ENCODE peak calls at places on chromosomes 13 and 19, in five cellular contexts. K is NCI-H1105 treated with DMSO at 0.1 percent for 48 hours; T is frontal cortex; C is stimulated activated CD4-positive, alpha-beta T cell treated with anti-CD3 and anti-CD28 coated beads, Interleukin-15, amount 100 ng/mL, for 48 hours; P is omental fat pad. S is an unnamed sample.

GRCh38 chr13:21074601-21075302 is 13.4 kb upstream of the LATS2 start:
- DNase-seq in K (no peak), T (no peak), C (no peak), P (no peak), S (no peak)

GRCh38 chr19:23943411-23943810 is 28.7 kb downstream of the ZNF726 start:
- DNase-seq in K (no peak), T (no peak), C (no peak), P (no peak), S (no peak)

GRCh38 chr19:6204212-6204611 is 68.7 kb downstream of the ACSBG2 start:
- DNase-seq in K (no peak), T (no peak), C (no peak), P (no peak), S (no peak)

GRCh38 chr13:51807041-51807440 is 3.1 kb upstream of the DHRS12 start:
- DNase-seq in K (no peak), T (no peak), C (no peak), P (no peak), S (no peak)

GRCh38 chr13:77079902-77080413 is 53.0 kb upstream of the FBXL3 start:
- DNase-seq in K (no peak), T (no peak), C (no peak), P (no peak), S (no peak)

GRCh38 chr13:78881746-78882145 is 222.8 kb upstream of the OBI1 start:
- DNase-seq in K (peak; percentile 91), T (no peak), C (no peak), P (no peak), S (no peak)

GRCh38 chr19:30084390-30084819 is 142.4 kb downstream of the URI1 start:
- DNase-seq in K (no peak), T (no peak), C (no peak), P (no peak), S (no peak)

GRCh38 chr13:113653264-113654174 is 4.5 kb downstream of the ATP4B start:
- DNase-seq in K (peak; percentile 68), T (no peak), C (no peak), P (no peak), S (no peak)

GRCh38 chr19:1655131-1655981 is 2.9 kb upstream of the TCF3 start:
- DNase-seq in K (no peak), T (no peak), C (no peak), P (no peak), S (no peak)

GRCh38 chr19:7869453-7869909 is 4.7 kb downstream of the PRR36 start:
- DNase-seq in K (peak; percentile 45), T (peak; percentile 74), C (peak; percentile 68), P (no peak), S (peak; percentile 82)

GRCh38 chr13:44758595-44759221 is 182.6 kb upstream of the TSC22D1 start:
- DNase-seq in K (peak; percentile 25), T (no peak), C (peak; percentile 23), P (no peak), S (peak; percentile 59)

GRCh38 chr19:2731181-2732117 is 8.4 kb downstream of the SLC39A3 start:
- DNase-seq in K (no peak), T (no peak), C (no peak), P (no peak), S (no peak)

GRCh38 chr13:24842533-24843278 is 78.7 kb downstream of the RNF17 start:
- DNase-seq in K (no peak), T (no peak), C (no peak), P (no peak), S (no peak)

GRCh38 chr19:35903550-35904179 is 1.3 kb downstream of the HCST start:
- DNase-seq in K (no peak), T (peak; percentile 61), C (peak; percentile 82), P (peak; percentile 44), S (peak; percentile 76)

GRCh38 chr13:113791226-113791625 is 32.2 kb downstream of the TMEM255B start:
- DNase-seq in K (no peak), T (no peak), C (no peak), P (peak; percentile 1), S (no peak)

GRCh38 chr19:4088975-4089374 is 22.3 kb upstream of the ZBTB7A start:
- DNase-seq in K (no peak), T (no peak), C (no peak), P (no peak), S (peak; percentile 29)

GRCh38 chr19:3801412-3802096 is 15.4 kb upstream of the MATK start:
- DNase-seq in K (peak; percentile 76), T (peak; percentile 55), C (peak; percentile 50), P (no peak), S (peak; percentile 26)

GRCh38 chr13:110560606-110561334 is 752 bp downstream of the RAB20 start:
- DNase-seq in K (peak; percentile 32), T (no peak), C (no peak), P (no peak), S (no peak)